ENCODE peak calls at places on chromosomes 6 and 20, in nine cellular contexts. One of them, this sample, is unnamed.

GRCh38 chr6:31619805-31620585 is 520 bp upstream of the PRRC2A start:
- DNase-seq in NCI-H526 treated with DMSO at 0.1 percent for 48 hours: peak; percentile 98
- DNase-seq in EH: peak; percentile 100
- DNase-seq in GM06990: peak; percentile 99
- DNase-seq in RWPE1: peak; percentile 99
- DNase-seq in hepatocyte: peak; percentile 99
- DNase-seq in CD4-positive, alpha-beta T cell: peak; percentile 95
- DNase-seq in caudate nucleus: peak; percentile 99
- DNase-seq in ELR: peak; percentile 100
- DNase-seq in this sample: peak; percentile 88

GRCh38 chr20:10524034-10524476 is 89.0 kb downstream of the SLX4IP start:
- DNase-seq in NCI-H526 treated with DMSO at 0.1 percent for 48 hours: no peak
- DNase-seq in EH: peak; percentile 16
- DNase-seq in GM06990: no peak
- DNase-seq in RWPE1: no peak
- DNase-seq in hepatocyte: peak; percentile 15
- DNase-seq in CD4-positive, alpha-beta T cell: no peak
- DNase-seq in caudate nucleus: no peak
- DNase-seq in ELR: no peak
- DNase-seq in this sample: no peak

GRCh38 chr6:81561071-81561564 is 191.4 kb downstream of the TENT5A start:
- DNase-seq in NCI-H526 treated with DMSO at 0.1 percent for 48 hours: peak; percentile 68
- DNase-seq in EH: peak; percentile 20
- DNase-seq in GM06990: no peak
- DNase-seq in RWPE1: no peak
- DNase-seq in hepatocyte: peak; percentile 41
- DNase-seq in CD4-positive, alpha-beta T cell: no peak
- DNase-seq in caudate nucleus: no peak
- DNase-seq in ELR: no peak
- DNase-seq in this sample: peak; percentile 10

GRCh38 chr6:42104095-42104806 is 38.2 kb downstream of the C6orf132 start:
- DNase-seq in NCI-H526 treated with DMSO at 0.1 percent for 48 hours: no peak
- DNase-seq in EH: peak; percentile 23
- DNase-seq in GM06990: peak; percentile 77
- DNase-seq in RWPE1: no peak
- DNase-seq in hepatocyte: peak; percentile 78
- DNase-seq in CD4-positive, alpha-beta T cell: peak; percentile 62
- DNase-seq in caudate nucleus: no peak
- DNase-seq in ELR: no peak
- DNase-seq in this sample: peak; percentile 91

GRCh38 chr20:51931321-51931720 is 129.0 kb upstream of the SALL4 start:
- DNase-seq in NCI-H526 treated with DMSO at 0.1 percent for 48 hours: no peak
- DNase-seq in EH: no peak
- DNase-seq in GM06990: no peak
- DNase-seq in RWPE1: no peak
- DNase-seq in hepatocyte: peak; percentile 35
- DNase-seq in CD4-positive, alpha-beta T cell: no peak
- DNase-seq in caudate nucleus: no peak
- DNase-seq in ELR: no peak
- DNase-seq in this sample: no peak

GRCh38 chr6:26322645-26323482 is 42.1 kb upstream of the BTN3A2 start:
- DNase-seq in NCI-H526 treated with DMSO at 0.1 percent for 48 hours: peak; percentile 73
- DNase-seq in EH: peak; percentile 95
- DNase-seq in GM06990: peak; percentile 81
- DNase-seq in RWPE1: no peak
- DNase-seq in hepatocyte: peak; percentile 86
- DNase-seq in CD4-positive, alpha-beta T cell: no peak
- DNase-seq in caudate nucleus: peak; percentile 52
- DNase-seq in ELR: peak; percentile 96
- DNase-seq in this sample: no peak

GRCh38 chr20:1631309-1632227 is 11.8 kb upstream of the SIRPB1 start:
- DNase-seq in NCI-H526 treated with DMSO at 0.1 percent for 48 hours: no peak
- DNase-seq in EH: peak; percentile 3
- DNase-seq in GM06990: no peak
- DNase-seq in RWPE1: no peak
- DNase-seq in hepatocyte: no peak
- DNase-seq in CD4-positive, alpha-beta T cell: no peak
- DNase-seq in caudate nucleus: no peak
- DNase-seq in ELR: no peak
- DNase-seq in this sample: no peak

GRCh38 chr6:69286341-69286740 is 510.5 kb downstream of the LMBRD1 start:
- DNase-seq in NCI-H526 treated with DMSO at 0.1 percent for 48 hours: no peak
- DNase-seq in EH: no peak
- DNase-seq in GM06990: no peak
- DNase-seq in RWPE1: no peak
- DNase-seq in hepatocyte: no peak
- DNase-seq in CD4-positive, alpha-beta T cell: no peak
- DNase-seq in caudate nucleus: no peak
- DNase-seq in ELR: no peak
- DNase-seq in this sample: no peak

GRCh38 chr20:6660441-6660840 is 107.0 kb upstream of the BMP2 start:
- DNase-seq in NCI-H526 treated with DMSO at 0.1 percent for 48 hours: no peak
- DNase-seq in EH: no peak
- DNase-seq in GM06990: no peak
- DNase-seq in RWPE1: peak; percentile 54
- DNase-seq in hepatocyte: peak; percentile 30
- DNase-seq in CD4-positive, alpha-beta T cell: no peak
- DNase-seq in caudate nucleus: no peak
- DNase-seq in ELR: no peak
- DNase-seq in this sample: no peak

GRCh38 chr20:50367104-50367674 is 143.0 kb upstream of the PTPN1 start:
- DNase-seq in NCI-H526 treated with DMSO at 0.1 percent for 48 hours: no peak
- DNase-seq in EH: no peak
- DNase-seq in GM06990: no peak
- DNase-seq in RWPE1: no peak
- DNase-seq in hepatocyte: no peak
- DNase-seq in CD4-positive, alpha-beta T cell: no peak
- DNase-seq in caudate nucleus: no peak
- DNase-seq in ELR: no peak
- DNase-seq in this sample: no peak

GRCh38 chr6:163438298-163438939 is 23.9 kb downstream of the QKI start:
- DNase-seq in NCI-H526 treated with DMSO at 0.1 percent for 48 hours: no peak
- DNase-seq in EH: peak; percentile 20
- DNase-seq in GM06990: no peak
- DNase-seq in RWPE1: no peak
- DNase-seq in hepatocyte: no peak
- DNase-seq in CD4-positive, alpha-beta T cell: no peak
- DNase-seq in caudate nucleus: no peak
- DNase-seq in ELR: peak; percentile 45
- DNase-seq in this sample: no peak

GRCh38 chr20:33674294-33675126 is at the start of gene NECAB3:
- DNase-seq in NCI-H526 treated with DMSO at 0.1 percent for 48 hours: peak; percentile 68
- DNase-seq in EH: peak; percentile 80
- DNase-seq in GM06990: peak; percentile 79
- DNase-seq in RWPE1: peak; percentile 91
- DNase-seq in hepatocyte: peak; percentile 96
- DNase-seq in CD4-positive, alpha-beta T cell: peak; percentile 43
- DNase-seq in caudate nucleus: peak; percentile 78
- DNase-seq in ELR: peak; percentile 84
- DNase-seq in this sample: peak; percentile 97

GRCh38 chr20:61353261-61353995 is 101.4 kb downstream of the CDH4 start:
- DNase-seq in NCI-H526 treated with DMSO at 0.1 percent for 48 hours: no peak
- DNase-seq in EH: peak; percentile 13
- DNase-seq in GM06990: no peak
- DNase-seq in RWPE1: peak; percentile 86
- DNase-seq in hepatocyte: no peak
- DNase-seq in CD4-positive, alpha-beta T cell: no peak
- DNase-seq in caudate nucleus: no peak
- DNase-seq in ELR: peak; percentile 71
- DNase-seq in this sample: no peak

GRCh38 chr20:34022843-34023234 is 29.1 kb downstream of the RALY start:
- DNase-seq in NCI-H526 treated with DMSO at 0.1 percent for 48 hours: no peak
- DNase-seq in EH: no peak
- DNase-seq in GM06990: no peak
- DNase-seq in RWPE1: no peak
- DNase-seq in hepatocyte: no peak
- DNase-seq in CD4-positive, alpha-beta T cell: no peak
- DNase-seq in caudate nucleus: no peak
- DNase-seq in ELR: no peak
- DNase-seq in this sample: no peak

GRCh38 chr6:131995924-131996323 is 44.8 kb upstream of the CCN2 start:
- DNase-seq in NCI-H526 treated with DMSO at 0.1 percent for 48 hours: no peak
- DNase-seq in EH: peak; percentile 93
- DNase-seq in GM06990: no peak
- DNase-seq in RWPE1: peak; percentile 84
- DNase-seq in hepatocyte: no peak
- DNase-seq in CD4-positive, alpha-beta T cell: no peak
- DNase-seq in caudate nucleus: no peak
- DNase-seq in ELR: peak; percentile 96
- DNase-seq in this sample: no peak

GRCh38 chr20:57594092-57594911 is 25.9 kb downstream of the ZBP1 start:
- DNase-seq in NCI-H526 treated with DMSO at 0.1 percent for 48 hours: peak; percentile 63
- DNase-seq in EH: peak; percentile 25
- DNase-seq in GM06990: peak; percentile 35
- DNase-seq in RWPE1: peak; percentile 77
- DNase-seq in hepatocyte: peak; percentile 69
- DNase-seq in CD4-positive, alpha-beta T cell: peak; percentile 50
- DNase-seq in caudate nucleus: no peak
- DNase-seq in ELR: peak; percentile 57
- DNase-seq in this sample: peak; percentile 83

GRCh38 chr20:13638162-13638495 is 603 bp downstream of the TASP1 start:
- DNase-seq in NCI-H526 treated with DMSO at 0.1 percent for 48 hours: peak; percentile 42
- DNase-seq in EH: peak; percentile 45
- DNase-seq in GM06990: no peak
- DNase-seq in RWPE1: peak; percentile 48
- DNase-seq in hepatocyte: no peak
- DNase-seq in CD4-positive, alpha-beta T cell: no peak
- DNase-seq in caudate nucleus: no peak
- DNase-seq in ELR: no peak
- DNase-seq in this sample: peak; percentile 45

GRCh38 chr6:156988276-156989158 is 211.3 kb downstream of the ARID1B start:
- DNase-seq in NCI-H526 treated with DMSO at 0.1 percent for 48 hours: peak; percentile 56
- DNase-seq in EH: no peak
- DNase-seq in GM06990: peak; percentile 66
- DNase-seq in RWPE1: no peak
- DNase-seq in hepatocyte: peak; percentile 38
- DNase-seq in CD4-positive, alpha-beta T cell: no peak
- DNase-seq in caudate nucleus: no peak
- DNase-seq in ELR: no peak
- DNase-seq in this sample: no peak

GRCh38 chr6:42744351-42744890 is 1.5 kb downstream of the TBCC start:
- DNase-seq in NCI-H526 treated with DMSO at 0.1 percent for 48 hours: no peak
- DNase-seq in EH: no peak
- DNase-seq in GM06990: no peak
- DNase-seq in RWPE1: no peak
- DNase-seq in hepatocyte: no peak
- DNase-seq in CD4-positive, alpha-beta T cell: no peak
- DNase-seq in caudate nucleus: no peak
- DNase-seq in ELR: no peak
- DNase-seq in this sample: no peak

GRCh38 chr20:56828402-56828801 is 199.3 kb downstream of the TFAP2C start:
- DNase-seq in NCI-H526 treated with DMSO at 0.1 percent for 48 hours: no peak
- DNase-seq in EH: no peak
- DNase-seq in GM06990: no peak
- DNase-seq in RWPE1: no peak
- DNase-seq in hepatocyte: no peak
- DNase-seq in CD4-positive, alpha-beta T cell: no peak
- DNase-seq in caudate nucleus: no peak
- DNase-seq in ELR: peak; percentile 13
- DNase-seq in this sample: no peak

GRCh38 chr20:60137657-60138245 is 179.5 kb downstream of the CDH26 start:
- DNase-seq in NCI-H526 treated with DMSO at 0.1 percent for 48 hours: no peak
- DNase-seq in EH: no peak
- DNase-seq in GM06990: peak; percentile 13
- DNase-seq in RWPE1: peak; percentile 51
- DNase-seq in hepatocyte: no peak
- DNase-seq in CD4-positive, alpha-beta T cell: no peak
- DNase-seq in caudate nucleus: no peak
- DNase-seq in ELR: peak; percentile 37
- DNase-seq in this sample: peak; percentile 18

GRCh38 chr20:35235881-35236280 is 9.4 kb downstream of the MMP24 start:
- DNase-seq in NCI-H526 treated with DMSO at 0.1 percent for 48 hours: no peak
- DNase-seq in EH: no peak
- DNase-seq in GM06990: no peak
- DNase-seq in RWPE1: no peak
- DNase-seq in hepatocyte: no peak
- DNase-seq in CD4-positive, alpha-beta T cell: no peak
- DNase-seq in caudate nucleus: no peak
- DNase-seq in ELR: no peak
- DNase-seq in this sample: no peak

GRCh38 chr6:75098709-75099108 is 107.1 kb downstream of the COL12A1 start:
- DNase-seq in NCI-H526 treated with DMSO at 0.1 percent for 48 hours: no peak
- DNase-seq in EH: peak; percentile 98
- DNase-seq in GM06990: no peak
- DNase-seq in RWPE1: peak; percentile 87
- DNase-seq in hepatocyte: peak; percentile 79
- DNase-seq in CD4-positive, alpha-beta T cell: no peak
- DNase-seq in caudate nucleus: no peak
- DNase-seq in ELR: peak; percentile 96
- DNase-seq in this sample: peak; percentile 48

GRCh38 chr6:136225496-136225895 is 24.6 kb downstream of the MTFR2 start:
- DNase-seq in NCI-H526 treated with DMSO at 0.1 percent for 48 hours: no peak
- DNase-seq in EH: peak; percentile 12
- DNase-seq in GM06990: no peak
- DNase-seq in RWPE1: no peak
- DNase-seq in hepatocyte: peak; percentile 19
- DNase-seq in CD4-positive, alpha-beta T cell: no peak
- DNase-seq in caudate nucleus: no peak
- DNase-seq in ELR: peak; percentile 70
- DNase-seq in this sample: no peak

GRCh38 chr6:46996860-46997641 is 45.1 kb downstream of the ADGRF1 start:
- DNase-seq in NCI-H526 treated with DMSO at 0.1 percent for 48 hours: no peak
- DNase-seq in EH: no peak
- DNase-seq in GM06990: no peak
- DNase-seq in RWPE1: no peak
- DNase-seq in hepatocyte: peak; percentile 67
- DNase-seq in CD4-positive, alpha-beta T cell: no peak
- DNase-seq in caudate nucleus: no peak
- DNase-seq in ELR: no peak
- DNase-seq in this sample: no peak

GRCh38 chr6:134238006-134238405 is 79.9 kb downstream of the SGK1 start:
- DNase-seq in NCI-H526 treated with DMSO at 0.1 percent for 48 hours: no peak
- DNase-seq in EH: no peak
- DNase-seq in GM06990: no peak
- DNase-seq in RWPE1: no peak
- DNase-seq in hepatocyte: no peak
- DNase-seq in CD4-positive, alpha-beta T cell: no peak
- DNase-seq in caudate nucleus: no peak
- DNase-seq in ELR: no peak
- DNase-seq in this sample: no peak

GRCh38 chr20:53827996-53828672 is 234.5 kb upstream of the ZNF217 start:
- DNase-seq in NCI-H526 treated with DMSO at 0.1 percent for 48 hours: no peak
- DNase-seq in EH: peak; percentile 98
- DNase-seq in GM06990: no peak
- DNase-seq in RWPE1: peak; percentile 75
- DNase-seq in hepatocyte: peak; percentile 67
- DNase-seq in CD4-positive, alpha-beta T cell: no peak
- DNase-seq in caudate nucleus: no peak
- DNase-seq in ELR: peak; percentile 97
- DNase-seq in this sample: no peak

GRCh38 chr20:15091417-15092017 is 754.1 kb upstream of the FLRT3 start:
- DNase-seq in NCI-H526 treated with DMSO at 0.1 percent for 48 hours: no peak
- DNase-seq in EH: no peak
- DNase-seq in GM06990: no peak
- DNase-seq in RWPE1: no peak
- DNase-seq in hepatocyte: no peak
- DNase-seq in CD4-positive, alpha-beta T cell: no peak
- DNase-seq in caudate nucleus: no peak
- DNase-seq in ELR: no peak
- DNase-seq in this sample: no peak

GRCh38 chr6:16488813-16489212 is 250.4 kb downstream of the GMPR start:
- DNase-seq in NCI-H526 treated with DMSO at 0.1 percent for 48 hours: no peak
- DNase-seq in EH: no peak
- DNase-seq in GM06990: no peak
- DNase-seq in RWPE1: no peak
- DNase-seq in hepatocyte: no peak
- DNase-seq in CD4-positive, alpha-beta T cell: no peak
- DNase-seq in caudate nucleus: no peak
- DNase-seq in ELR: no peak
- DNase-seq in this sample: no peak

GRCh38 chr6:34249469-34250370 is 914 bp upstream of the SMIM29 start:
- DNase-seq in NCI-H526 treated with DMSO at 0.1 percent for 48 hours: no peak
- DNase-seq in EH: no peak
- DNase-seq in GM06990: no peak
- DNase-seq in RWPE1: no peak
- DNase-seq in hepatocyte: no peak
- DNase-seq in CD4-positive, alpha-beta T cell: no peak
- DNase-seq in caudate nucleus: no peak
- DNase-seq in ELR: no peak
- DNase-seq in this sample: no peak